ENCODE peak calls at places on chromosomes 6 and 20, in ten cellular contexts. F is IMR-90, W is fibroblast of lung, H is GM23248, K is AG04450, G is ovary, I is PC-9, S is HL-60, C is WERI-Rb-1, O is GM23338. E is an unnamed sample.

GRCh38 chr20:9515761-9516657 is 1.6 kb downstream of the LAMP5 start:
- DNase-seq in F (no peak), W (peak), H (no peak), K (no peak), G (no peak), I (no peak), S (no peak), C (no peak), O (peak), E (no peak)

GRCh38 chr20:17225891-17226409 is 890 bp upstream of the PCSK2 start:
- DNase-seq in F (no peak), W (no peak), H (peak), K (no peak), G (peak), I (no peak), S (no peak), C (peak), O (peak), E (no peak)

GRCh38 chr6:35234901-35235300 is 21.1 kb downstream of the SCUBE3 start:
- DNase-seq in F (no peak), W (no peak), H (no peak), K (no peak), G (no peak), I (no peak), S (no peak), C (no peak), O (no peak), E (no peak)

GRCh38 chr6:63351995-63352586 is 32.3 kb upstream of the LGSN start:
- DNase-seq in F (peak), W (peak), H (peak), K (peak), G (no peak), I (no peak), S (peak), C (no peak), O (peak), E (peak)

GRCh38 chr6:2900821-2901644 is 2.1 kb downstream of the SERPINB9 start:
- DNase-seq in F (no peak), W (no peak), H (peak), K (no peak), G (peak), I (no peak), S (no peak), C (no peak), O (no peak), E (no peak)

GRCh38 chr6:108091288-108091687 is 16.7 kb upstream of the OSTM1 start:
- DNase-seq in F (no peak), W (no peak), H (no peak), K (no peak), G (no peak), I (no peak), S (peak), C (no peak), O (no peak), E (no peak)

GRCh38 chr6:129280719-129281118 is 397.8 kb downstream of the LAMA2 start:
- DNase-seq in F (no peak), W (no peak), H (no peak), K (no peak), G (no peak), I (no peak), S (no peak), C (no peak), O (no peak), E (no peak)

GRCh38 chr6:2562721-2563120 is 188.0 kb downstream of the MYLK4 start:
- DNase-seq in F (no peak), W (no peak), H (no peak), K (no peak), G (no peak), I (no peak), S (no peak), C (no peak), O (no peak), E (no peak)

GRCh38 chr20:33568378-33569289 is 78.7 kb downstream of the CBFA2T2 start:
- DNase-seq in F (no peak), W (no peak), H (peak), K (no peak), G (peak), I (no peak), S (no peak), C (peak), O (peak), E (no peak)

GRCh38 chr6:16446241-16446640 is 207.9 kb downstream of the GMPR start:
- DNase-seq in F (no peak), W (no peak), H (peak), K (no peak), G (no peak), I (no peak), S (no peak), C (no peak), O (no peak), E (no peak)

GRCh38 chr6:20137837-20138236 is 74.4 kb downstream of the MBOAT1 start:
- DNase-seq in F (peak), W (peak), H (no peak), K (no peak), G (no peak), I (no peak), S (no peak), C (no peak), O (no peak), E (no peak)

GRCh38 chr6:33198853-33199436 is 1.5 kb downstream of the RXRB start:
- DNase-seq in F (no peak), W (no peak), H (no peak), K (no peak), G (no peak), I (no peak), S (no peak), C (no peak), O (no peak), E (no peak)

GRCh38 chr6:23349521-23350147 is 776.4 kb upstream of the NRSN1 start:
- DNase-seq in F (peak), W (peak), H (peak), K (peak), G (no peak), I (peak), S (no peak), C (no peak), O (no peak), E (peak)

DNA sequence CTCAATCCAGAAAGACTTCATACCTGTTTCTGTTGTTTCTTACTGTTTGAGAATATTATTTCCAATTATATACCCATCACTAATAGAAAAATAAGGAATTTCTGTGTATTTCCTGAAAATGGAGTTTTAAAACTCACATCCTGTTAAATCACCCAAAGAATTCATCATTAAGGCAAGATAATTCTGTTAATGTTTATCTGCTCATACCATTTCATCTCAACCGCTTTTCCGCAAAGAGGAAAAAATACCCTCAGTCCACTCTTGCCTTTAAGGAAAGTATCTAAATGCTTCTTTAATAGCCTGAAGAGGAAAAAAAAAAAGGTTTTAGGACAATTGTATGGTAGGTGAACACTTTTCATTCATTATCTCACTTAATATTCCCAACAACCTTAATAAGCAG is 7.3 kb downstream of the TPMT start:
- DNase-seq in F (no peak), W (no peak), H (no peak), K (no peak), G (no peak), I (no peak), S (no peak), C (no peak), O (no peak), E (no peak)
- H3K27ac ChIP-seq in F (no peak), W (peak), H (peak), K (no peak), G (no peak), I (no peak), S (no peak), C (no peak), O (no peak), E (peak)

GRCh38 chr6:27669798-27670301 is 196.9 kb upstream of the ZNF184 start:
- DNase-seq in F (no peak), W (no peak), H (no peak), K (no peak), G (peak), I (no peak), S (no peak), C (no peak), O (peak), E (no peak)

GRCh38 chr6:27669278-27669797 is 196.4 kb upstream of the ZNF184 start:
- DNase-seq in F (no peak), W (no peak), H (peak), K (no peak), G (peak), I (peak), S (no peak), C (no peak), O (peak), E (no peak)

GRCh38 chr6:27667651-27668441 is 194.9 kb upstream of the ZNF184 start:
- DNase-seq in F (no peak), W (no peak), H (peak), K (no peak), G (no peak), I (peak), S (peak), C (no peak), O (peak), E (no peak)

GRCh38 chr6:27667016-27667415 is 194.1 kb upstream of the ZNF184 start:
- DNase-seq in F (no peak), W (no peak), H (no peak), K (no peak), G (no peak), I (no peak), S (no peak), C (no peak), O (no peak), E (no peak)

DNA sequence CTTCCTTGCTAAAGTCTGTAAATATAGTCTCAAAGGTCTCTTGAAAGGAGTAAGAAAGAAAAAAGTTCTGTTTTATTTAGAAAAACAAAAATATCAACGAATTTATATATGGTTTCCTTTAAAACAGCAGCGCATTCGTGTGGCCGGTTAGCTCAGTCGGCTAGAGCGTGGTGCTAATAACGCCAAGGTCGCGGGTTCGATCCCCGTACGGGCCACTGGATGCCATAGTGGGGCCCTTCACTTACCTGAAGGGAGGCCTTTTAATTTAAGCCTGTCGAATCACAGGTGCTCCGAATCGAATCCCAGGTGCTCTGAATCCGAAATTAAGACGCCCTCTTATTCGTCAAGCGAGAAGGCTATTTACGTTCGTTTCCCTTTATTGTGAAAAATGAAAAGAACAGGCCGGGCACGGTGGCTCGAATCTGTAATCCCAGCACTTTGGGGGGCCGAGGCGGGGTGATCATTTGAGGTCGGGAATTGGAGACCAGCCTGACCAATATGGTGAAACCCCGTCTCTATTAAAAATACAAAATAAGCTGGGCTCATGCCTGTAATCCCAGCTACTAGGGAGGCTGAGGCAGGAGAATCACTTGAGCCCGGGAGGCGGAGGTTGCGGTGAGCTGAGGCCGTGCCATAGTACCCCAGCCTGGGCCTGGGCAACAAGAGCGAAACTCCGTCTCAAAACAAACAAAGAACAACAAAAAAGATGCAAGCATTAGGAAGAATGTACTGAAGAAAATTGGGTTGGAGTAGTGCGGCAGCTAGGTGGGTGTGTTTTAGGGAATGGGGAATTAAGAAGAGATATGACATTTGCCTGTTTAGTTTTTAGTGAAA is 195.8 kb upstream of the ZNF184 start:
- DNase-seq in F (peak), W (peak), H (peak), K (no peak), G (peak), I (peak), S (peak), C (peak), O (peak), E (peak)
- H3K27ac ChIP-seq in F (no peak), W (no peak), H (no peak), K (no peak), G (peak), I (peak), S (peak), C (no peak), O (no peak), E (peak)

GRCh38 chr6:17503051-17503450 is 97.1 kb upstream of the FAM8A1 start:
- DNase-seq in F (no peak), W (no peak), H (no peak), K (no peak), G (no peak), I (no peak), S (no peak), C (no peak), O (no peak), E (no peak)
- H3K27ac ChIP-seq in F (no peak), W (no peak), H (no peak), K (no peak), G (no peak), I (no peak), S (no peak), C (no peak), O (no peak), E (no peak)

DNA sequence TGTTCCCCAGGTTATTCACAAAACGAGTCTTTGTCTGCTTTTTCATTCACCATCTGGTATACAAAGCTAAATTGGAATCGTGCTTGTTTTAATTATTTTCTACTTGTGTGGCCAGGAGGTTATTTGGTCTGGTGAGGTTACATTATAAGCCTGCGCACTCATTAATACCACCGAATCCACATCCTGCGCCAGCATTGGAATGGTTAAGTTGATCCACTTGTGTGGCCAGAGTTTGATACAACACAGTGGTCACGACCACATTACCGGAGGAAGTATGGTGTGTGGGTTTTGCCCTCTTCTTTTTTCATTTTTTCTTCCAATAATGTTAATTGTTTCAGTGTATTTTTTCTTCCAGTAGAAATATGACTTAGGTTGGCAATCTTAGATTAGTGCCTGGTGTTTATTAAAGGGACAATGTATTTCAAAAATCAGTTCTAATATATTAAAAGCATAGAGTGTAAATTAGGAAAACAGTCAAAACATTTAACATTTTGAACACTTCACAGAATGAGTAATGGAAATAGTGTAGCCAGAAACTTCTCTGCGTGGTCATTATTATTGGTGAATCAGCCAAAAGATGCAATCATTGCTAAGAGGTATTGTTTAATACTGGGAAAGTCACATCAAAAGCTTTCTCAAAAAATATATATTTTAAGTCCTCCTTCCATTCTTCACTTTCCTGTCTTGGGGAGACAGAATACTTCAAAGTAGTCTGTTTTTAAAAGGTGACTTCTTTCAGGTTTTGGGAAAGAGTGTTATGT is 84.5 kb downstream of the JARID2 start:
- DNase-seq in F (peak), W (peak), H (peak), K (no peak), G (no peak), I (no peak), S (no peak), C (no peak), O (no peak), E (no peak)
- H3K27ac ChIP-seq in F (no peak), W (no peak), H (peak), K (no peak), G (no peak), I (peak), S (peak), C (peak), O (peak), E (peak)

GRCh38 chr6:149851461-149851860 is 12.7 kb downstream of the LRP11 start:
- DNase-seq in F (peak), W (peak), H (peak), K (no peak), G (no peak), I (no peak), S (no peak), C (no peak), O (no peak), E (no peak)
- H3K27ac ChIP-seq in F (peak), W (no peak), H (peak), K (peak), G (no peak), I (peak), S (no peak), C (no peak), O (no peak), E (peak)

E was measured in epithelial cell of prostate.